ENCODE peak calls at places on chromosome 11, in five cellular contexts. F, A, Y, L and J are unnamed samples.
A peak's percentile ranks its signal among the peaks of the same experiment; 100 is the strongest.

GRCh38 chr11:36702330-36703054 is 104.5 kb upstream of the RAG2 start:
- DNase-seq in F (peak; percentile 66), A (no peak), Y (peak; percentile 29), L (peak; percentile 58), J (no peak)

GRCh38 chr11:23311986-23312940 is 452.0 kb upstream of the CCDC179 start:
- DNase-seq in F (no peak), A (no peak), Y (no peak), L (no peak), J (no peak)

GRCh38 chr11:120034881-120035620 is 102.9 kb downstream of the TRIM29 start:
- DNase-seq in F (no peak), A (no peak), Y (no peak), L (peak; percentile 30), J (no peak)

GRCh38 chr11:21866781-21867180 is 326.1 kb upstream of the ANO5 start:
- DNase-seq in F (no peak), A (no peak), Y (no peak), L (no peak), J (no peak)

GRCh38 chr11:1870721-1871466 is 18.0 kb downstream of the LSP1 start:
- DNase-seq in F (no peak), A (no peak), Y (no peak), L (no peak), J (peak; percentile 84)

GRCh38 chr11:91730071-91730470 is 494.5 kb upstream of the FAT3 start:
- DNase-seq in F (no peak), A (no peak), Y (no peak), L (no peak), J (no peak)

GRCh38 chr11:73463359-73463758 is 87.2 kb downstream of the RELT start:
- DNase-seq in F (no peak), A (no peak), Y (no peak), L (no peak), J (no peak)

GRCh38 chr11:35030716-35031213 is 108.2 kb upstream of the CD44 start:
- DNase-seq in F (peak; percentile 87), A (no peak), Y (peak; percentile 45), L (peak; percentile 60), J (no peak)

GRCh38 chr11:2724114-2724513 is 24.3 kb upstream of the KCNQ1OT1 start:
- DNase-seq in F (no peak), A (no peak), Y (no peak), L (no peak), J (no peak)

GRCh38 chr11:59842316-59842715 is 3.0 kb downstream of the CBLIF start:
- DNase-seq in F (no peak), A (no peak), Y (no peak), L (no peak), J (no peak)

GRCh38 chr11:66881927-66882452 is 25.1 kb downstream of the LRFN4 start:
- DNase-seq in F (no peak), A (no peak), Y (no peak), L (no peak), J (no peak)

GRCh38 chr11:47611240-47611863 is 17.1 kb upstream of the C1QTNF4 start:
- DNase-seq in F (no peak), A (no peak), Y (no peak), L (no peak), J (peak; percentile 36)

GRCh38 chr11:35166369-35167360 is 27.7 kb downstream of the CD44 start:
- DNase-seq in F (peak; percentile 94), A (no peak), Y (no peak), L (peak; percentile 50), J (peak; percentile 78)

GRCh38 chr11:128615612-128616011 is 28.3 kb upstream of the ETS1 start:
- DNase-seq in F (no peak), A (no peak), Y (no peak), L (no peak), J (no peak)

GRCh38 chr11:121613724-121614123 is 161.0 kb upstream of the SORL1-AS1 start:
- DNase-seq in F (no peak), A (no peak), Y (no peak), L (no peak), J (no peak)

GRCh38 chr11:67996051-67996450 is 7.8 kb downstream of the UNC93B1 start:
- DNase-seq in F (no peak), A (no peak), Y (no peak), L (peak; percentile 43), J (no peak)

GRCh38 chr11:71946144-71946571 is 17.3 kb downstream of the RNF121 start:
- DNase-seq in F (no peak), A (no peak), Y (no peak), L (no peak), J (no peak)

GRCh38 chr11:119729581-119730346 is 764 bp upstream of the NECTIN1 start:
- DNase-seq in F (peak; percentile 32), A (peak; percentile 88), Y (peak; percentile 50), L (peak; percentile 76), J (peak; percentile 85)

GRCh38 chr11:76523147-76523546 is 78.3 kb downstream of the EMSY start:
- DNase-seq in F (no peak), A (no peak), Y (no peak), L (no peak), J (no peak)

GRCh38 chr11:65377036-65377435 is 5.4 kb downstream of the SLC25A45 start:
- DNase-seq in F (no peak), A (no peak), Y (no peak), L (no peak), J (peak; percentile 71)

GRCh38 chr11:116082256-116082655 is 578.0 kb upstream of the CADM1 start:
- DNase-seq in F (no peak), A (no peak), Y (no peak), L (no peak), J (no peak)

GRCh38 chr11:6219359-6219758 is 14.0 kb downstream of the C11orf42 start:
- DNase-seq in F (no peak), A (no peak), Y (peak; percentile 25), L (no peak), J (no peak)

GRCh38 chr11:43870981-43871550 is 9.6 kb upstream of the ALKBH3 start:
- DNase-seq in F (no peak), A (no peak), Y (no peak), L (no peak), J (no peak)
- H3K27me3 ChIP-seq in F (peaks cover 42% of the 10 kb centered on the region), A (no peaks in the 10 kb centered on the region), Y (peaks cover 49% of the 10 kb centered on the region), L (no peaks in the 10 kb centered on the region), J (peaks cover 9% of the 10 kb centered on the region)

DNA sequence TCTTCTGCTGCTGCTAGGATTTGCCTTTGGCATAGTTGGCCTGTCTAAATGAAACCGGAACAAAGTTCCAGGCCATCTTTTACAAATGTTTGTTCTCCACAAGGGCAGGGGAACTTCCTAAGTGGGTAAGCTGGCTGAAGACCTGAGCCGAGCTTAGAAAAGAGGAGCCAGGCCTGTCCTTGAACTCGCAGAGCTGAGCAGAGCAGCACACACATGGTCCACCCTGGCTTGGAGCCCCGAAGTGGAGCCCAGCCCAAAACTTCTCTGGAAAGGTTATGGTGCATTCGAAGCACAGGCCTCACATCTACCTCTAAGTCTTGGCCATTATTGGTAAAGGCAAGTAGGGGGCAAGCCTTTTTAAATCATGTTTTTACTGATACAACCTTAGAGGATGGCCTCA is 55.9 kb upstream of the EIF3M start:
- DNase-seq in F (no peak), A (no peak), Y (no peak), L (no peak), J (no peak)
- TF ChIP-seq POLR2A in F (no peak), A (no peak), Y (no peak), L (no peak), J (no peak)

GRCh38 chr11:122981388-122982264 is at the start of gene BSX:
- DNase-seq in F (no peak), A (no peak), Y (no peak), L (no peak), J (no peak)
- H3K27me3 ChIP-seq in F (peaks cover 52% of the 10 kb centered on the region), A (peaks cover 6% of the 10 kb centered on the region), Y (peaks cover 100% of the 10 kb centered on the region), L (peaks cover 61% of the 10 kb centered on the region), J (peaks cover 95% of the 10 kb centered on the region)

GRCh38 chr11:46293616-46294015 is 16.2 kb downstream of the CREB3L1 start:
- DNase-seq in F (no peak), A (no peak), Y (no peak), L (no peak), J (no peak)

GRCh38 chr11:46295996-46296519 is 18.6 kb downstream of the CREB3L1 start:
- DNase-seq in F (no peak), A (no peak), Y (no peak), L (no peak), J (no peak)

GRCh38 chr11:46296520-46297448 is 19.3 kb downstream of the CREB3L1 start:
- DNase-seq in F (no peak), A (no peak), Y (no peak), L (no peak), J (no peak)

GRCh38 chr11:46294365-46295309 is 17.2 kb downstream of the CREB3L1 start:
- DNase-seq in F (no peak), A (no peak), Y (no peak), L (no peak), J (no peak)

DNA sequence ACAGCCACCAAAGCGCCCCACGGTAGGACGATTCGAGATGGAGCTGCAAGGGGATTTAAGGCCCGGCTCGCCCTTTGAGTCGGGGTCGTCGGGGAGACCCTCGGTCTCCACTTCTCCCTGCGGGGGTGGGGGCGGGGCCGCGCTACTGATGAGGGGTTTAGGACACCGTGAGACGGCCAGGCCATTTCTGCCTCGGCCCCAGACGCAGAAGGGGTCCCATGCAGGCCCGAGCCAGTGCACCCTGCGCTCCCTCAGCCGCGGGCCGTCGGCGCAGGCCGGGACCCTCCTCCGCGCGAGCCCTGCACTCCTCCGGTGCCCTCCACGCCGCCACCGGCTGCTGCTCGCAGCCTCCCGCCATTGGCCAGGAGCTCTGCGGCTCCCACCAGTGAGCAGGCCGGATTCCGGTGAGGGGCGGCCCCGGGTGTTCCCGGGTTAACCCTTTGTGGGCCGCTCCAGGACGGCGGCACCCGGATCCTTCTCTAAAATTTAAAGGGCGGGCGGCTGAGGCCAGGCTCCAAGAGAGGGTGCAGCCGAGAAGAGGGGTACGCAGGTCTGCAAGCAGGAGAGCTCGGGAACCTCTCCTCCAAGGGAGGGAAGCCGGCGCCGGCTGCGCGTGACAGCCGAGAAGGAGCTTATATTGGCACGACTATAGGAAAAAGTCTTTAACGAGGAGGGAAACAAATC is 18.0 kb downstream of the CREB3L1 start:
- DNase-seq in F (no peak), A (peak; percentile 70), Y (no peak), L (peak; percentile 77), J (peak; percentile 90)
- TF ChIP-seq POLR2A in F (peak; percentile 52), A (no peak), Y (no peak), L (no peak), J (no peak)